ENCODE peak calls at places on chromosomes 4 and X, in seven cellular contexts. One of them, this sample, is unnamed.

GRCh38 chr4:106268731-106269272 is 47.2 kb downstream of the TBCK start:
- DNase-seq in heart left ventricle: no peak
- DNase-seq in psoas muscle: no peak
- DNase-seq in esophagus squamous epithelium: no peak
- DNase-seq in tibial nerve: no peak
- DNase-seq in neuronal stem cell: no peak
- DNase-seq in cardiac muscle cell: peak
- DNase-seq in this sample: no peak

GRCh38 chr4:19615086-19615689 is 636.5 kb upstream of the SLIT2 start:
- DNase-seq in heart left ventricle: no peak
- DNase-seq in psoas muscle: no peak
- DNase-seq in esophagus squamous epithelium: no peak
- DNase-seq in tibial nerve: no peak
- DNase-seq in neuronal stem cell: no peak
- DNase-seq in cardiac muscle cell: peak
- DNase-seq in this sample: peak

GRCh38 chr4:7189475-7190277 is 2.7 kb upstream of the SORCS2 start:
- DNase-seq in heart left ventricle: no peak
- DNase-seq in psoas muscle: no peak
- DNase-seq in esophagus squamous epithelium: no peak
- DNase-seq in tibial nerve: no peak
- DNase-seq in neuronal stem cell: no peak
- DNase-seq in cardiac muscle cell: no peak
- DNase-seq in this sample: no peak

GRCh38 chr4:60934896-60935295 is 265.2 kb upstream of the ADGRL3 start:
- DNase-seq in heart left ventricle: no peak
- DNase-seq in psoas muscle: no peak
- DNase-seq in esophagus squamous epithelium: no peak
- DNase-seq in tibial nerve: no peak
- DNase-seq in neuronal stem cell: no peak
- DNase-seq in cardiac muscle cell: no peak
- DNase-seq in this sample: no peak

GRCh38 chrX:49214996-49215526 is 15.1 kb upstream of the SYP start:
- DNase-seq in heart left ventricle: no peak
- DNase-seq in psoas muscle: no peak
- DNase-seq in esophagus squamous epithelium: no peak
- DNase-seq in tibial nerve: no peak
- DNase-seq in neuronal stem cell: no peak
- DNase-seq in cardiac muscle cell: no peak
- DNase-seq in this sample: no peak

GRCh38 chr4:91989914-91990313 is 313.9 kb upstream of the GRID2 start:
- DNase-seq in heart left ventricle: no peak
- DNase-seq in psoas muscle: no peak
- DNase-seq in esophagus squamous epithelium: no peak
- DNase-seq in tibial nerve: no peak
- DNase-seq in neuronal stem cell: no peak
- DNase-seq in cardiac muscle cell: no peak
- DNase-seq in this sample: no peak

GRCh38 chr4:102705391-102705935 is 55.3 kb downstream of the MANBA start:
- DNase-seq in heart left ventricle: no peak
- DNase-seq in psoas muscle: no peak
- DNase-seq in esophagus squamous epithelium: no peak
- DNase-seq in tibial nerve: no peak
- DNase-seq in neuronal stem cell: no peak
- DNase-seq in cardiac muscle cell: no peak
- DNase-seq in this sample: no peak

GRCh38 chr4:76579596-76580375 is 144.8 kb downstream of the SHROOM3 start:
- DNase-seq in heart left ventricle: no peak
- DNase-seq in psoas muscle: no peak
- DNase-seq in esophagus squamous epithelium: no peak
- DNase-seq in tibial nerve: no peak
- DNase-seq in neuronal stem cell: no peak
- DNase-seq in cardiac muscle cell: no peak
- DNase-seq in this sample: no peak

GRCh38 chr4:89755210-89755609 is 81.8 kb downstream of the SNCA start:
- DNase-seq in heart left ventricle: no peak
- DNase-seq in psoas muscle: no peak
- DNase-seq in esophagus squamous epithelium: no peak
- DNase-seq in tibial nerve: no peak
- DNase-seq in neuronal stem cell: no peak
- DNase-seq in cardiac muscle cell: peak
- DNase-seq in this sample: no peak
- H3K27ac ChIP-seq in heart left ventricle: no peak
- H3K27ac ChIP-seq in psoas muscle: no peak
- H3K27ac ChIP-seq in esophagus squamous epithelium: no peak
- H3K27ac ChIP-seq in tibial nerve: no peak
- H3K27ac ChIP-seq in neuronal stem cell: no peak
- H3K27ac ChIP-seq in cardiac muscle cell: no peak
- H3K27ac ChIP-seq in this sample: no peak

GRCh38 chrX:79369871-79370270 is 2.7 kb upstream of the ITM2A start:
- DNase-seq in heart left ventricle: no peak
- DNase-seq in psoas muscle: no peak
- DNase-seq in esophagus squamous epithelium: no peak
- DNase-seq in tibial nerve: no peak
- DNase-seq in neuronal stem cell: no peak
- DNase-seq in cardiac muscle cell: no peak
- DNase-seq in this sample: no peak

GRCh38 chrX:79365591-79365990 is 1.5 kb downstream of the ITM2A start:
- DNase-seq in heart left ventricle: no peak
- DNase-seq in psoas muscle: no peak
- DNase-seq in esophagus squamous epithelium: no peak
- DNase-seq in tibial nerve: no peak
- DNase-seq in neuronal stem cell: no peak
- DNase-seq in cardiac muscle cell: no peak
- DNase-seq in this sample: no peak

GRCh38 chrX:79366556-79366887 is 612 bp downstream of the ITM2A start:
- DNase-seq in heart left ventricle: no peak
- DNase-seq in psoas muscle: no peak
- DNase-seq in esophagus squamous epithelium: peak
- DNase-seq in tibial nerve: peak
- DNase-seq in neuronal stem cell: no peak
- DNase-seq in cardiac muscle cell: no peak
- DNase-seq in this sample: no peak

GRCh38 chrX:79366888-79367749 is at the start of gene ITM2A:
- DNase-seq in heart left ventricle: peak
- DNase-seq in psoas muscle: peak
- DNase-seq in esophagus squamous epithelium: no peak
- DNase-seq in tibial nerve: peak
- DNase-seq in neuronal stem cell: peak
- DNase-seq in cardiac muscle cell: peak
- DNase-seq in this sample: peak

DNA sequence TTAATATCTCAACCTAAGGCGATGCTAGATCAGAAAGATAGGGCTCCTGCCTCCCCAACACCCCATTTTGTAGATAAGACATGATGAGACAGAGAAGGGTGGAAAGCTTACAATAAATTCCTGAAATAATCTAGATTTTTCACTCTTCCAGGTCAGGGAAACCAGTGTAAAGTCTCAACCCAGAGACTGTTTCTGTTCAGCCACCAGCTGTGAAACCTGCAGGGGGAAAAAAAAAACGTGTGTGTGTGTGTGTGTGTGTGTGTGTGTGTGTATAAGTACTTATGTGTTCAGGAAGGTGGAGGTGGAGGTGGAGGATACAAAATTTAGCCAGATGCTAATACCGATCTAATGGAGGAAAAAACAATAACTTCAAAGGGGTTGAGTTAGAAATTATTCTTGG is 773 bp upstream of the ITM2A start:
- DNase-seq in heart left ventricle: no peak
- DNase-seq in psoas muscle: no peak
- DNase-seq in esophagus squamous epithelium: no peak
- DNase-seq in tibial nerve: no peak
- DNase-seq in neuronal stem cell: no peak
- DNase-seq in cardiac muscle cell: no peak
- DNase-seq in this sample: peak
- H3K27ac ChIP-seq in heart left ventricle: peak
- H3K27ac ChIP-seq in psoas muscle: no peak
- H3K27ac ChIP-seq in esophagus squamous epithelium: no peak
- H3K27ac ChIP-seq in tibial nerve: peak
- H3K27ac ChIP-seq in neuronal stem cell: no peak
- H3K27ac ChIP-seq in cardiac muscle cell: no peak
- H3K27ac ChIP-seq in this sample: peak

DNA sequence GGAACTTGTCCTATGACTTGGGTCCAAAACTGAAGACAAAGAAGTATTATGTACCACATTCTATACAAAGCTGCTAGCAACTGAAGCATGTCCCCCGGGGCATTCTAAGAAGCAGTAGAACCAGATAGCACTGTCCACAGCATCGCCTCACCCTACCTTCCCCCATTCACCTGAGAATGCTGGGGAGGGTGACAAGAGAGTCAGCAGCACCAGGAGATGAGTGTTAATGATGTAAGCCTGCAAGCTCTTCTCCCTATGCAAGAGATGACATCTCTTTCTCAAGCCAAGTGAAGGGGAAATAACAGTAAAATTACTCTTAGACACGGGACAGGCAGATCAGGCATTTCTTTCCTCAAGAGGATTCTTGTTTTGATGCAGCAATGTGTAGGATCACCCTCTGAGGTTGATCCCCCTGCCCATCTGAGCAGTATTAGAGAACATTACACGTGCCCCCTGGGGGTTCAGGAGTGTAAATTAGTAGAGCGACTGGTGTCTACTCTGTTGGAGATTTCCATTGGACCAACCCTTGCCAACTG is 13.9 kb upstream of the TLR1 start:
- DNase-seq in heart left ventricle: no peak
- DNase-seq in psoas muscle: no peak
- DNase-seq in esophagus squamous epithelium: no peak
- DNase-seq in tibial nerve: no peak
- DNase-seq in neuronal stem cell: no peak
- DNase-seq in cardiac muscle cell: no peak
- DNase-seq in this sample: no peak
- H3K27ac ChIP-seq in heart left ventricle: no peak
- H3K27ac ChIP-seq in psoas muscle: no peak
- H3K27ac ChIP-seq in esophagus squamous epithelium: no peak
- H3K27ac ChIP-seq in tibial nerve: no peak
- H3K27ac ChIP-seq in neuronal stem cell: no peak
- H3K27ac ChIP-seq in cardiac muscle cell: no peak
- H3K27ac ChIP-seq in this sample: no peak

DNA sequence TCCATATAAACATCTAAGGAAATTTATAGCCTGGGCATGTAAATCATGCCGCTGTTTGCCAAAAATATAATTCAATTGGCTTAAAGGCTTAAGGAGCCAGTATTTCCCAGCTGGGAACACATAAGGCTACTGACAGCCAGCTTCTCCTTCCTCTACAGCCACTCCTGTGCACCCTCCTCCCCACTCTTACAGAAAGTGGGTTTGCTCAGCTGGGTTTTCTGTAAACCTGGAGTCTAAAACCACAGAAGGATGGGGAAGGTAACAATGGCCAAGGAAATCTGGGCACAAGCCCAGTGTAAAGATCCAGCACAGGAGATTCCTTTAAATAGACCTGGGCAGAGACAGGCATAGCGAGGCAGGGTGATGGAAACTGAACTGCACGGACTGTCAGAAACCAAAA is 18.5 kb downstream of the ACSL1 start:
- DNase-seq in heart left ventricle: no peak
- DNase-seq in psoas muscle: no peak
- DNase-seq in esophagus squamous epithelium: no peak
- DNase-seq in tibial nerve: no peak
- DNase-seq in neuronal stem cell: no peak
- DNase-seq in cardiac muscle cell: no peak
- DNase-seq in this sample: no peak
- H3K27ac ChIP-seq in heart left ventricle: peak
- H3K27ac ChIP-seq in psoas muscle: peak
- H3K27ac ChIP-seq in esophagus squamous epithelium: no peak
- H3K27ac ChIP-seq in tibial nerve: no peak
- H3K27ac ChIP-seq in neuronal stem cell: no peak
- H3K27ac ChIP-seq in cardiac muscle cell: no peak
- H3K27ac ChIP-seq in this sample: no peak

DNA sequence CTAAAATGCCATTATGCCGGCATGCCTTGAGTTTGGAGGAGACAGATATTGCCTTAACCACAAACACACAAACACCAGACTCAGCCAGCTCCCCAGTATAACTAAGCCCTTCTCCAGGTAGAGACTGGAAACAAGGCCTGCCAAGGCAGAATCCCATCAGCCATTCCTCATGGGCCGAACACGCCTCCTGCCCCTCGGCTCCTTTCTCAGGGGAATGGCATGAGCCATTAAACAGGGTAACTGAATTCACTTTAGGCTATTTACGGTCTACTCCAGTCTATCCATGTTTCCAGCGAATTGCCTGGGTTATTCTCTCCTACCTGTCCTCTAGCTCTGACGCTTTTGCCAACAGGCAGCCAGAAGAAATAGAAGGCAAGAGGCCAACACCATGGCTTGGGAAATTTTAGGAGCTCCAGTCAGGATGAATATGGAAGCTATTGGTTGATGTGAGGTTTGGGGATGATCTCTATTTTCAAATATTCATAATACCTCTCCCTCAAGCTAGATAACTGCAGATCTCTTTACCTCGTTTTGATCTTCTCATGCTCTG is 4.9 kb downstream of the SEL1L3 start:
- DNase-seq in heart left ventricle: no peak
- DNase-seq in psoas muscle: no peak
- DNase-seq in esophagus squamous epithelium: no peak
- DNase-seq in tibial nerve: no peak
- DNase-seq in neuronal stem cell: no peak
- DNase-seq in cardiac muscle cell: no peak
- DNase-seq in this sample: no peak
- H3K27ac ChIP-seq in heart left ventricle: no peak
- H3K27ac ChIP-seq in psoas muscle: no peak
- H3K27ac ChIP-seq in esophagus squamous epithelium: no peak
- H3K27ac ChIP-seq in tibial nerve: no peak
- H3K27ac ChIP-seq in neuronal stem cell: no peak
- H3K27ac ChIP-seq in cardiac muscle cell: no peak
- H3K27ac ChIP-seq in this sample: no peak

GRCh38 chrX:46330513-46330912 is 214.7 kb downstream of the ZNF674 start:
- DNase-seq in heart left ventricle: no peak
- DNase-seq in psoas muscle: no peak
- DNase-seq in esophagus squamous epithelium: no peak
- DNase-seq in tibial nerve: no peak
- DNase-seq in neuronal stem cell: no peak
- DNase-seq in cardiac muscle cell: no peak
- DNase-seq in this sample: no peak
- H3K27ac ChIP-seq in heart left ventricle: no peak
- H3K27ac ChIP-seq in psoas muscle: no peak
- H3K27ac ChIP-seq in esophagus squamous epithelium: peak
- H3K27ac ChIP-seq in tibial nerve: no peak
- H3K27ac ChIP-seq in neuronal stem cell: no peak
- H3K27ac ChIP-seq in cardiac muscle cell: no peak
- H3K27ac ChIP-seq in this sample: no peak

DNA sequence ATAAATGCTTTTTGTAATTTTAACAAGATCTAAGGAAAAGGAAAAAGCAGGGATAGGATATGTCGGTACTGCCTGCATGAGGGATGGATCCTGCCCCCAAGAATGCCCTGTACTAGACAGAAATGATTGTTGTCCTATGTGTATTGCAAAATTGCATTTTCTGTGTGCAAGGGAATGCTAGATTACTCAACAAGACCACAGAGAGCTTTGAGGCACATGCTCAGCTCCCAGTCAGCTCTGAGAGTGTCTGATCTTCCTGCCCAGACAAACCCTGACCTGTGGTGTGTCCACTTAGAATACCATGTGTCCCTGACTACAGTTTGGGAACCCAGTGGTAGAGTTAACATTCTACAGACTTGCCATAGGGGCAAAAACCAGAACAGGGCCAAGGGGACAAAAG is 129.2 kb upstream of the PAK3 start:
- DNase-seq in heart left ventricle: no peak
- DNase-seq in psoas muscle: no peak
- DNase-seq in esophagus squamous epithelium: no peak
- DNase-seq in tibial nerve: no peak
- DNase-seq in neuronal stem cell: no peak
- DNase-seq in cardiac muscle cell: peak
- DNase-seq in this sample: no peak
- H3K27ac ChIP-seq in heart left ventricle: no peak
- H3K27ac ChIP-seq in psoas muscle: no peak
- H3K27ac ChIP-seq in esophagus squamous epithelium: no peak
- H3K27ac ChIP-seq in tibial nerve: no peak
- H3K27ac ChIP-seq in neuronal stem cell: no peak
- H3K27ac ChIP-seq in cardiac muscle cell: no peak
- H3K27ac ChIP-seq in this sample: no peak

This sample was measured in MM.1S.